ENCODE peak calls at places on chromosomes 1 and 21, in five cellular contexts. U, Y, D, V and H are unnamed samples.

GRCh38 chr21:34620084-34620665 is 5.3 kb upstream of the RCAN1 start:
- DNase-seq in U (no peak), Y (no peak), D (no peak), V (no peak), H (no peak)

GRCh38 chr1:246726255-246726679 is 2.1 kb downstream of the SCCPDH start:
- DNase-seq in U (no peak), Y (no peak), D (no peak), V (no peak), H (no peak)

GRCh38 chr1:170662561-170662971 is 1.4 kb upstream of the PRRX1 start:
- DNase-seq in U (no peak), Y (no peak), D (no peak), V (peak; percentile 33), H (no peak)

GRCh38 chr21:35059742-35060141 is 10.6 kb upstream of the RUNX1 start:
- DNase-seq in U (no peak), Y (no peak), D (no peak), V (peak; percentile 43), H (no peak)

GRCh38 chr1:42333662-42334239 is 1.3 kb downstream of the FOXJ3 start:
- DNase-seq in U (no peak), Y (peak; percentile 10), D (no peak), V (peak; percentile 20), H (no peak)

GRCh38 chr1:174397261-174397660 is 50.5 kb upstream of the GPR52 start:
- DNase-seq in U (no peak), Y (no peak), D (no peak), V (peak; percentile 54), H (no peak)

GRCh38 chr1:66217021-66217420 is 316.9 kb upstream of the SGIP1 start:
- DNase-seq in U (no peak), Y (no peak), D (no peak), V (peak; percentile 79), H (no peak)

GRCh38 chr21:14620152-14620551 is 74.0 kb upstream of the SAMSN1 start:
- DNase-seq in U (no peak), Y (peak; percentile 26), D (no peak), V (no peak), H (no peak)

GRCh38 chr1:216794541-216795055 is 71.4 kb upstream of the ESRRG start:
- DNase-seq in U (no peak), Y (no peak), D (peak; percentile 74), V (no peak), H (no peak)

GRCh38 chr1:226965581-226966440 is 25.7 kb downstream of the COQ8A start:
- DNase-seq in U (no peak), Y (no peak), D (no peak), V (no peak), H (no peak)

GRCh38 chr1:224266105-224266935 is 63.7 kb downstream of the NVL start:
- DNase-seq in U (no peak), Y (peak; percentile 51), D (no peak), V (no peak), H (no peak)

GRCh38 chr1:151898519-151898991 is 10.8 kb downstream of the THEM4 start:
- DNase-seq in U (no peak), Y (no peak), D (no peak), V (no peak), H (no peak)

GRCh38 chr1:116874622-116875277 is 35.0 kb upstream of the PTGFRN start:
- DNase-seq in U (no peak), Y (no peak), D (no peak), V (no peak), H (no peak)

GRCh38 chr1:53321366-53321765 is 6.5 kb downstream of the LRP8 start:
- DNase-seq in U (peak; percentile 40), Y (peak; percentile 52), D (no peak), V (no peak), H (peak; percentile 48)

GRCh38 chr1:114345930-114346479 is 165.0 kb downstream of the TRIM33 start:
- DNase-seq in U (peak; percentile 25), Y (no peak), D (no peak), V (no peak), H (peak; percentile 13)

GRCh38 chr1:59878370-59878769 is 48.2 kb downstream of the CYP2J2 start:
- DNase-seq in U (no peak), Y (no peak), D (no peak), V (no peak), H (no peak)

GRCh38 chr1:151238467-151238739 is 16.1 kb upstream of the PSMD4 start:
- DNase-seq in U (no peak), Y (no peak), D (no peak), V (peak; percentile 96), H (no peak)

GRCh38 chr1:202122639-202123335 is at the start of gene GPR37L1:
- DNase-seq in U (peak; percentile 38), Y (no peak), D (no peak), V (peak; percentile 50), H (peak; percentile 57)

GRCh38 chr1:8042134-8042533 is 16.0 kb upstream of the ERRFI1 start:
- DNase-seq in U (no peak), Y (no peak), D (no peak), V (no peak), H (no peak)

GRCh38 chr1:39087109-39087834 is 61.1 kb downstream of the NDUFS5 start:
- DNase-seq in U (no peak), Y (no peak), D (no peak), V (peak; percentile 76), H (no peak)

GRCh38 chr1:54724771-54725170 is 9.1 kb downstream of the TTC4 start:
- DNase-seq in U (no peak), Y (no peak), D (no peak), V (no peak), H (no peak)

GRCh38 chr1:45032833-45033232 is 20.8 kb downstream of the UROD start:
- DNase-seq in U (no peak), Y (no peak), D (no peak), V (no peak), H (no peak)

GRCh38 chr1:116466810-116467557 is 93.9 kb downstream of the ATP1A1 start:
- DNase-seq in U (no peak), Y (no peak), D (no peak), V (no peak), H (no peak)

GRCh38 chr1:67719329-67720196 is 34.6 kb downstream of the GADD45A start:
- DNase-seq in U (no peak), Y (no peak), D (no peak), V (no peak), H (no peak)

GRCh38 chr1:49163041-49163440 is 386.4 kb upstream of the BEND5 start:
- DNase-seq in U (no peak), Y (no peak), D (peak; percentile 70), V (no peak), H (no peak)

GRCh38 chr1:21937372-21938121 is 437 bp upstream of the HSPG2 start:
- DNase-seq in U (peak; percentile 75), Y (peak; percentile 77), D (no peak), V (peak; percentile 78), H (peak; percentile 78)

GRCh38 chr1:58914925-58915324 is 131.1 kb upstream of the JUN start:
- DNase-seq in U (no peak), Y (no peak), D (no peak), V (no peak), H (no peak)

GRCh38 chr1:42992043-42992697 is 33.5 kb upstream of the SLC2A1 start:
- DNase-seq in U (no peak), Y (no peak), D (no peak), V (no peak), H (no peak)

GRCh38 chr1:248229360-248229908 is 1.8 kb upstream of the OR2M4 start:
- DNase-seq in U (no peak), Y (no peak), D (no peak), V (no peak), H (no peak)

GRCh38 chr1:16167331-16168143 is 11.7 kb upstream of the EPHA2 start:
- DNase-seq in U (peak; percentile 65), Y (peak; percentile 73), D (no peak), V (no peak), H (peak; percentile 70)

GRCh38 chr1:30505853-30506784 is 217.3 kb downstream of the MATN1 start:
- DNase-seq in U (peak; percentile 4), Y (no peak), D (no peak), V (no peak), H (no peak)

GRCh38 chr1:225879521-225880209 is 2.5 kb downstream of the TMEM63A start:
- DNase-seq in U (no peak), Y (peak; percentile 45), D (no peak), V (no peak), H (no peak)

GRCh38 chr1:13749543-13750307 is 49.7 kb downstream of the PRDM2 start:
- DNase-seq in U (peak; percentile 53), Y (peak; percentile 57), D (no peak), V (peak; percentile 36), H (peak; percentile 48)

GRCh38 chr1:15188145-15188544 is 34.6 kb downstream of the TMEM51 start:
- DNase-seq in U (no peak), Y (no peak), D (no peak), V (no peak), H (no peak)

GRCh38 chr1:27690205-27690604 is 18.2 kb upstream of the IFI6 start:
- DNase-seq in U (no peak), Y (no peak), D (no peak), V (no peak), H (no peak)

GRCh38 chr1:2642560-2643413 is 10.0 kb upstream of the MMEL1 start:
- DNase-seq in U (peak; percentile 88), Y (peak; percentile 94), D (peak; percentile 15), V (peak; percentile 84), H (peak; percentile 91)
- TF ChIP-seq CTCF in U (peak; percentile 19), Y (peak; percentile 14), D (no peak), V (peak; percentile 20), H (peak; percentile 13)

GRCh38 chr1:197016751-197017150 is 39.4 kb downstream of the CFHR5 start:
- DNase-seq in U (no peak), Y (no peak), D (no peak), V (no peak), H (no peak)
- TF ChIP-seq CTCF in U (no peak), Y (no peak), D (no peak), V (no peak), H (no peak)

GRCh38 chr1:79353224-79353623 is 346.7 kb upstream of the ADGRL4 start:
- DNase-seq in U (no peak), Y (peak; percentile 20), D (no peak), V (peak; percentile 74), H (peak; percentile 38)
- TF ChIP-seq CTCF in U (peak; percentile 60), Y (peak; percentile 78), D (peak; percentile 69), V (peak; percentile 59), H (peak; percentile 59)

GRCh38 chr1:10536133-10536768 is 61.5 kb downstream of the PEX14 start:
- DNase-seq in U (no peak), Y (no peak), D (no peak), V (no peak), H (no peak)
- TF ChIP-seq CTCF in U (peak; percentile 15), Y (no peak), D (no peak), V (no peak), H (no peak)

GRCh38 chr1:185559684-185560310 is 174.4 kb upstream of the HMCN1 start:
- DNase-seq in U (no peak), Y (peak; percentile 2), D (no peak), V (peak; percentile 46), H (no peak)
- TF ChIP-seq CTCF in U (peak; percentile 45), Y (peak; percentile 17), D (peak; percentile 74), V (peak; percentile 44), H (peak; percentile 30)

GRCh38 chr1:177945943-177946650 is 23.8 kb downstream of the SEC16B start:
- DNase-seq in U (peak; percentile 60), Y (peak; percentile 58), D (no peak), V (peak; percentile 65), H (peak; percentile 79)
- TF ChIP-seq CTCF in U (peak; percentile 93), Y (peak; percentile 90), D (peak; percentile 93), V (peak; percentile 90), H (peak; percentile 97)